ENCODE peak calls at places on chromosomes 16 and 17, in seven cellular contexts. V, B, W, K, L, S and P are unnamed samples.

GRCh38 chr17:76543482-76544122 is 3.8 kb downstream of the PRCD start:
- DNase-seq in V (no peak), B (no peak), W (no peak), K (peak), L (no peak), S (no peak), P (no peak)

GRCh38 chr17:17780941-17781590 is 55.7 kb downstream of the SREBF1 start:
- DNase-seq in V (peak), B (peak), W (no peak), K (peak), L (peak), S (peak), P (no peak)

GRCh38 chr17:74457146-74457819 is 9.2 kb upstream of the CD300A start:
- DNase-seq in V (peak), B (peak), W (no peak), K (peak), L (peak), S (peak), P (peak)

GRCh38 chr16:59686405-59686804 is 952.3 kb upstream of the GOT2 start:
- DNase-seq in V (no peak), B (no peak), W (no peak), K (no peak), L (no peak), S (no peak), P (no peak)

GRCh38 chr16:4261557-4262172 is 11.2 kb downstream of the TFAP4 start:
- DNase-seq in V (peak), B (peak), W (peak), K (peak), L (no peak), S (peak), P (peak)

GRCh38 chr17:81576621-81577277 is 24.6 kb upstream of the FAAP100 start:
- DNase-seq in V (no peak), B (no peak), W (no peak), K (no peak), L (no peak), S (peak), P (no peak)

GRCh38 chr17:53626286-53626685 is 196.4 kb upstream of the KIF2B start:
- DNase-seq in V (no peak), B (no peak), W (no peak), K (no peak), L (no peak), S (peak), P (no peak)

GRCh38 chr17:81348097-81349055 is 46.9 kb upstream of the BAHCC1 start:
- DNase-seq in V (no peak), B (no peak), W (no peak), K (no peak), L (no peak), S (no peak), P (no peak)

GRCh38 chr16:20166531-20167235 is 93.0 kb upstream of the GPR139 start:
- DNase-seq in V (no peak), B (no peak), W (no peak), K (peak), L (no peak), S (no peak), P (peak)

GRCh38 chr16:83842755-83843507 is 35.2 kb downstream of the HSBP1 start:
- DNase-seq in V (no peak), B (no peak), W (no peak), K (no peak), L (no peak), S (no peak), P (no peak)

GRCh38 chr17:5126719-5127488 is 11.1 kb downstream of the USP6 start:
- DNase-seq in V (no peak), B (no peak), W (peak), K (no peak), L (no peak), S (no peak), P (peak)

GRCh38 chr16:74297296-74297665 is 667 bp downstream of the PSMD7 start:
- DNase-seq in V (peak), B (peak), W (no peak), K (peak), L (no peak), S (peak), P (no peak)

GRCh38 chr17:69525920-69526841 is 111.7 kb downstream of the MAP2K6 start:
- DNase-seq in V (peak), B (peak), W (no peak), K (peak), L (peak), S (peak), P (no peak)

GRCh38 chr16:17448640-17449638 is 21.8 kb downstream of the XYLT1 start:
- DNase-seq in V (no peak), B (peak), W (no peak), K (no peak), L (peak), S (no peak), P (no peak)

GRCh38 chr17:6437466-6437865 is 2.5 kb upstream of the AIPL1 start:
- DNase-seq in V (no peak), B (no peak), W (no peak), K (peak), L (no peak), S (no peak), P (no peak)

GRCh38 chr17:74758846-74759163 is 10.4 kb downstream of the NHERF1 start:
- DNase-seq in V (no peak), B (no peak), W (no peak), K (no peak), L (no peak), S (peak), P (no peak)

GRCh38 chr17:67449885-67450755 is 73.0 kb downstream of the PITPNC1 start:
- DNase-seq in V (no peak), B (no peak), W (no peak), K (no peak), L (no peak), S (no peak), P (no peak)

GRCh38 chr16:63921737-63922136 is 1200.1 kb downstream of the CDH11 start:
- DNase-seq in V (no peak), B (no peak), W (no peak), K (no peak), L (no peak), S (no peak), P (no peak)

GRCh38 chr17:17710728-17711541 is 29.7 kb downstream of the RAI1 start:
- DNase-seq in V (peak), B (no peak), W (no peak), K (peak), L (no peak), S (peak), P (no peak)

GRCh38 chr16:46887524-46887854 is 3.3 kb downstream of the GPT2 start:
- DNase-seq in V (no peak), B (no peak), W (no peak), K (no peak), L (no peak), S (no peak), P (no peak)

GRCh38 chr17:44360144-44360533 is 3.5 kb downstream of the FAM171A2 start:
- DNase-seq in V (no peak), B (no peak), W (no peak), K (no peak), L (no peak), S (no peak), P (no peak)
- TF ChIP-seq CTCF in V (no peak), B (no peak), W (no peak), K (no peak), L (no peak), S (no peak), P (no peak)

GRCh38 chr17:83056583-83057396 is 22.6 kb upstream of the METRNL start:
- DNase-seq in V (no peak), B (no peak), W (no peak), K (no peak), L (no peak), S (no peak), P (no peak)
- TF ChIP-seq CTCF in V (no peak), B (no peak), W (no peak), K (no peak), L (no peak), S (no peak), P (no peak)

GRCh38 chr17:79009397-79010303 is at the start of gene CANT1:
- DNase-seq in V (peak), B (peak), W (peak), K (peak), L (peak), S (peak), P (peak)

GRCh38 chr17:79008666-79009387 is 737 bp downstream of the CANT1 start:
- DNase-seq in V (no peak), B (no peak), W (no peak), K (no peak), L (no peak), S (no peak), P (no peak)

GRCh38 chr17:79012563-79013134 is 3.1 kb upstream of the CANT1 start:
- DNase-seq in V (no peak), B (no peak), W (no peak), K (no peak), L (no peak), S (no peak), P (no peak)

GRCh38 chr17:79011451-79012147 is 2.0 kb upstream of the CANT1 start:
- DNase-seq in V (no peak), B (no peak), W (no peak), K (no peak), L (no peak), S (no peak), P (no peak)

GRCh38 chr17:79010304-79010646 is 711 bp upstream of the CANT1 start:
- DNase-seq in V (no peak), B (no peak), W (no peak), K (no peak), L (no peak), S (no peak), P (no peak)
- TF ChIP-seq CTCF in V (no peak), B (no peak), W (no peak), K (no peak), L (no peak), S (no peak), P (no peak)

GRCh38 chr16:66273644-66274334 is 92.7 kb upstream of the CDH5 start:
- DNase-seq in V (no peak), B (no peak), W (peak), K (peak), L (no peak), S (no peak), P (peak)
- TF ChIP-seq CTCF in V (no peak), B (no peak), W (peak), K (peak), L (no peak), S (peak), P (no peak)

DNA sequence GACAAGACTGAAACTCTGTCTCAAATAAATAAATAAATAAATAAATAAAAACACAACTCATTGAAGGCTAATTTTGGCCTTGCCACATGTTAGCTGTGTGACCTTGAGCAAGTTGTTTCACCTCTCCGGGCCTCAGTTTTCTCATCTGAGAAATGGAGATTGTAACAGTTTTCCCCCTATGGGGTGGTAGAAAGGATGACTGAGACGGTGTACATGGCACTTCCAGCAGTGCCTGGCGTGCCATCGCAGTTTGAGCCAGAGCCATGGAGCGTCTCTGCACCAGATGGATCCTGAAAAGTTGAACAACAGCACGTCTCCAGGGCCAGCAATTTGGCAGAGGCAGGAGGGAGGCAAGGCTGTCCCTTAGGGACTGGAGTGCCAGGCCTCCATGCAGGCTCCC is 19.6 kb downstream of the SOCS1 start:
- DNase-seq in V (no peak), B (no peak), W (no peak), K (no peak), L (no peak), S (no peak), P (no peak)
- TF ChIP-seq CTCF in V (no peak), B (no peak), W (no peak), K (no peak), L (no peak), S (no peak), P (no peak)

GRCh38 chr17:38869647-38870258 is at the start of gene LASP1:
- DNase-seq in V (peak), B (peak), W (peak), K (peak), L (peak), S (peak), P (peak)

GRCh38 chr17:38872671-38873385 is 3.0 kb downstream of the LASP1 start:
- DNase-seq in V (no peak), B (no peak), W (no peak), K (no peak), L (no peak), S (no peak), P (no peak)

GRCh38 chr17:38871992-38872605 is 2.2 kb downstream of the LASP1 start:
- DNase-seq in V (no peak), B (no peak), W (no peak), K (no peak), L (no peak), S (no peak), P (no peak)

GRCh38 chr17:38870259-38871165 is 654 bp downstream of the LASP1 start:
- DNase-seq in V (peak), B (peak), W (no peak), K (peak), L (peak), S (peak), P (no peak)

DNA sequence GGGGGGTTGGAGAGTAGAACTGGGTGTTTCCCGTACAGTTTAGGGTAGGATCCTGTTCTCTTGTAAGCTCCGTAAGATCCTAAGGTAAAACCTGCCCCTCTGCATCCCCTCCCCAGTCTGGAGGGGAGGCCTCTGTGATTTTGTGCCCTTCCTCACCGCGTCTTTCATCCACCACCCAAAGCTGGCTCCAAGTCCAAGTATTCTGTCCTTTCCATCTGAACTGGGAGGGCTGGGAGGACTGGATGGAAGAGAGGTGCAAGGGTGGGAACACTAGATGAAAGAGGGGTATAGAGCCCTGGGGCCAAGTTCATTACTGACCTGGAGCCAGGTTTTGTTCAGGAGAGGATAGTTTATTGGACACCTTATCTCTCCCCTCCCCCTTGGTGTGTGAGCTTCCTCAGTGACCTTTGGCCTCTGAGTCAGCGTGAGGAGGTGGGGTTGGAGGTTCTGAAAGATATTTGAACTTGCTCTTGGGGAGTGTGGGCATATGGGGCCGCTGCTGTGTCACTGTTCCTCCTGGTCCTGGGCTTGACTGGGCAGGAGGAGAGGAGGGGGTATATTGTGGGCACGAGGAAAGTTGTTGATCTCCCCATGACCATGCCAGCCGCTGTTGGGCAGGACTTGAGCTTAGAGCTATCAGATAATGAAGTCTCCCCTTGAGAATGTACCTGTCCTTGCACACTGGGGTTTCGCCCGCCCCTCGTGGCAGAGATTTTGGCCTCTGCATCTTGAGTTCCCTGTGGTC is 1.6 kb downstream of the LASP1 start:
- DNase-seq in V (peak), B (peak), W (no peak), K (peak), L (peak), S (peak), P (no peak)
- TF ChIP-seq CTCF in V (no peak), B (no peak), W (no peak), K (no peak), L (no peak), S (no peak), P (peak)

DNA sequence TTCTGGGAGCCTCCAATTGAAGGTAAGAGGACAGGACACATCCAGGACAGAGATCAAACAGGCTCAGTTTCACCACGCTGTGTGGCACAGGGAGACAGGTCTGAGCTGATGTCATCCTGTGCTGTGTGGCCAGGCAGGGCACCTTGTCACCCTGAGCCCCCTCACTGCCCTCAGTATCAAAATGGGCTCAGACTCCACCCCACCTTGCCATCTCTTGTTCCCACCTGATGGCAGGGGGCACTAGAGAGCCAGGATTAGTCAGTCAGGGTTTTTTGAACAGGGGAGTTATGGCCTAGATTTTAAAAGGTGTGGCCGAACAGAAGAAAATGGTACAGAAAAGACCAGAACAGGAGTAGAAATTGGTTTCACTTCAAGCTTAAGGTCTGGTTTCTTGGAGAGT is 2.6 kb downstream of the KAT2A start:
- DNase-seq in V (no peak), B (no peak), W (no peak), K (peak), L (no peak), S (peak), P (no peak)
- TF ChIP-seq CTCF in V (peak), B (peak), W (peak), K (peak), L (peak), S (peak), P (peak)